ENCODE peak calls at places on chromosomes 12 and 14, in ten cellular contexts. R is left colon; Q is AG08396; X is effector CD4-positive, alpha-beta T cell; M is HCT116; C is naive thymus-derived CD8-positive, alpha-beta T cell; F is islet precursor cell; J is stimulated activated CD4-positive, alpha-beta T cell treated with anti-CD3 and anti-CD28 coated beads, Interleukin-4, amount 100 ng/mL, for 24 hours; H is NCI-H2081; P is AG20443. Z is an unnamed sample.

GRCh38 chr14:103385994-103386491 is 828 bp downstream of the MARK3 start:
- DNase-seq in R (peak), Q (no peak), X (peak), M (no peak), C (peak), F (peak), J (peak), H (no peak), P (no peak), Z (no peak)

GRCh38 chr12:129719426-129719825 is 184.4 kb downstream of the TMEM132D start:
- DNase-seq in R (no peak), Q (no peak), X (no peak), M (no peak), C (no peak), F (no peak), J (no peak), H (no peak), P (no peak), Z (no peak)

GRCh38 chr12:102095677-102096263 is 24.1 kb downstream of the NUP37 start:
- DNase-seq in R (no peak), Q (peak), X (no peak), M (no peak), C (peak), F (no peak), J (no peak), H (peak), P (peak), Z (no peak)

GRCh38 chr12:69948874-69949273 is 123.8 kb downstream of the MYRFL start:
- DNase-seq in R (no peak), Q (no peak), X (no peak), M (no peak), C (no peak), F (no peak), J (no peak), H (no peak), P (no peak), Z (no peak)

GRCh38 chr14:67137744-67138371 is 51.4 kb upstream of the GARIN2 start:
- DNase-seq in R (no peak), Q (peak), X (no peak), M (no peak), C (peak), F (no peak), J (no peak), H (peak), P (peak), Z (no peak)

GRCh38 chr12:124545508-124546418 is 21.6 kb downstream of the NCOR2 start:
- DNase-seq in R (peak), Q (no peak), X (no peak), M (no peak), C (no peak), F (no peak), J (peak), H (no peak), P (peak), Z (peak)

GRCh38 chr12:54038760-54039414 is 6.0 kb downstream of the HOXC5 start:
- DNase-seq in R (no peak), Q (no peak), X (no peak), M (no peak), C (no peak), F (peak), J (no peak), H (no peak), P (no peak), Z (no peak)

GRCh38 chr14:32417956-32418552 is 89.0 kb downstream of the AKAP6 start:
- DNase-seq in R (peak), Q (no peak), X (no peak), M (no peak), C (no peak), F (no peak), J (no peak), H (no peak), P (peak), Z (no peak)

GRCh38 chr14:64760146-64760755 is 56.0 kb downstream of the PLEKHG3 start:
- DNase-seq in R (peak), Q (peak), X (peak), M (peak), C (peak), F (peak), J (peak), H (no peak), P (peak), Z (peak)

GRCh38 chr14:60590907-60591510 is 58.3 kb downstream of the SIX1 start:
- DNase-seq in R (no peak), Q (no peak), X (no peak), M (no peak), C (no peak), F (no peak), J (no peak), H (no peak), P (peak), Z (no peak)

GRCh38 chr12:7113389-7113871 is 4.4 kb upstream of the C1RL start:
- DNase-seq in R (no peak), Q (peak), X (peak), M (no peak), C (peak), F (no peak), J (peak), H (peak), P (peak), Z (peak)

GRCh38 chr12:57868870-57869609 is 22.5 kb upstream of the CTDSP2 start:
- DNase-seq in R (no peak), Q (peak), X (no peak), M (no peak), C (no peak), F (no peak), J (no peak), H (no peak), P (peak), Z (no peak)

GRCh38 chr14:103108749-103109207 is 14.3 kb downstream of the EXOC3L4 start:
- DNase-seq in R (no peak), Q (peak), X (no peak), M (no peak), C (no peak), F (no peak), J (peak), H (no peak), P (peak), Z (no peak)

GRCh38 chr14:22824711-22825359 is 4.9 kb upstream of the MRPL52 start:
- DNase-seq in R (no peak), Q (peak), X (no peak), M (peak), C (no peak), F (peak), J (no peak), H (no peak), P (peak), Z (no peak)

GRCh38 chr14:33539918-33540357 is 410.9 kb downstream of the EGLN3 start:
- DNase-seq in R (no peak), Q (no peak), X (no peak), M (no peak), C (no peak), F (no peak), J (no peak), H (no peak), P (no peak), Z (no peak)

GRCh38 chr14:92603309-92604257 is 90.0 kb downstream of the RIN3 start:
- DNase-seq in R (no peak), Q (peak), X (peak), M (no peak), C (peak), F (no peak), J (peak), H (peak), P (peak), Z (no peak)

GRCh38 chr14:92323031-92323915 is at the start of gene SLC24A4:
- DNase-seq in R (no peak), Q (peak), X (no peak), M (no peak), C (no peak), F (no peak), J (no peak), H (no peak), P (peak), Z (no peak)

GRCh38 chr12:96514328-96514727 is 25.0 kb downstream of the CFAP54 start:
- DNase-seq in R (no peak), Q (no peak), X (no peak), M (no peak), C (no peak), F (no peak), J (no peak), H (no peak), P (peak), Z (no peak)

GRCh38 chr12:108099085-108099484 is 30.0 kb upstream of the WSCD2 start:
- DNase-seq in R (no peak), Q (no peak), X (no peak), M (no peak), C (no peak), F (peak), J (no peak), H (no peak), P (no peak), Z (no peak)

GRCh38 chr12:117980621-117981020 is 11.8 kb upstream of the KSR2 start:
- DNase-seq in R (no peak), Q (no peak), X (no peak), M (no peak), C (no peak), F (no peak), J (no peak), H (no peak), P (no peak), Z (no peak)

GRCh38 chr14:92798811-92799210 is 4.7 kb downstream of the GOLGA5 start:
- DNase-seq in R (no peak), Q (no peak), X (no peak), M (no peak), C (no peak), F (no peak), J (no peak), H (no peak), P (no peak), Z (no peak)

GRCh38 chr14:55929136-55929535 is 189.1 kb upstream of the PELI2 start:
- DNase-seq in R (no peak), Q (no peak), X (no peak), M (no peak), C (no peak), F (no peak), J (no peak), H (no peak), P (no peak), Z (no peak)

GRCh38 chr12:6230321-6231110 is 30.3 kb downstream of the CD9 start:
- DNase-seq in R (peak), Q (no peak), X (peak), M (no peak), C (peak), F (no peak), J (peak), H (no peak), P (peak), Z (peak)

GRCh38 chr12:84741727-84742126 is 170.9 kb downstream of the SLC6A15 start:
- DNase-seq in R (no peak), Q (no peak), X (no peak), M (no peak), C (no peak), F (peak), J (no peak), H (no peak), P (peak), Z (no peak)

GRCh38 chr12:107126688-107127481 is 33.5 kb upstream of the CRY1 start:
- DNase-seq in R (no peak), Q (no peak), X (no peak), M (peak), C (peak), F (no peak), J (no peak), H (peak), P (peak), Z (no peak)

GRCh38 chr12:88562151-88562550 is 18.1 kb downstream of the KITLG start:
- DNase-seq in R (no peak), Q (no peak), X (no peak), M (no peak), C (no peak), F (no peak), J (no peak), H (no peak), P (no peak), Z (no peak)

GRCh38 chr14:25461780-25462179 is 411.8 kb upstream of the STXBP6 start:
- DNase-seq in R (no peak), Q (no peak), X (no peak), M (no peak), C (no peak), F (no peak), J (no peak), H (no peak), P (no peak), Z (no peak)

GRCh38 chr14:93736378-93737014 is 51.8 kb downstream of the PRIMA1 start:
- DNase-seq in R (no peak), Q (no peak), X (no peak), M (no peak), C (no peak), F (no peak), J (no peak), H (no peak), P (no peak), Z (no peak)

GRCh38 chr14:29233188-29233587 is 466.6 kb downstream of the FOXG1 start:
- DNase-seq in R (no peak), Q (no peak), X (no peak), M (no peak), C (no peak), F (no peak), J (no peak), H (no peak), P (no peak), Z (no peak)

GRCh38 chr14:96162265-96162664 is 42.4 kb upstream of the BDKRB2 start:
- DNase-seq in R (no peak), Q (no peak), X (no peak), M (no peak), C (no peak), F (peak), J (no peak), H (no peak), P (no peak), Z (no peak)

GRCh38 chr14:32724864-32725550 is 213.7 kb upstream of the NPAS3 start:
- DNase-seq in R (no peak), Q (peak), X (no peak), M (no peak), C (no peak), F (no peak), J (no peak), H (no peak), P (peak), Z (no peak)

GRCh38 chr12:96094201-96094600 is 58.8 kb upstream of the LTA4H start:
- DNase-seq in R (peak), Q (no peak), X (no peak), M (peak), C (no peak), F (peak), J (no peak), H (peak), P (no peak), Z (no peak)

GRCh38 chr12:30613119-30613830 is 82.4 kb downstream of the IPO8 start:
- DNase-seq in R (no peak), Q (no peak), X (no peak), M (no peak), C (no peak), F (no peak), J (no peak), H (no peak), P (no peak), Z (no peak)

Z was measured in GM19239.